ENCODE peak calls at places on chromosomes 5 and 9, in five cellular contexts. One of them, this sample, is unnamed.
A peak's percentile ranks its signal among the peaks of the same experiment; 100 is the strongest.

GRCh38 chr5:144429905-144430304 is 259.2 kb downstream of the KCTD16 start:
- DNase-seq in cardiac muscle cell: no peak
- DNase-seq in neural progenitor cell: no peak
- DNase-seq in A549: no peak
- DNase-seq in MM.1S: no peak
- DNase-seq in this sample: no peak

GRCh38 chr5:160833806-160834205 is 18.2 kb downstream of the ATP10B start:
- DNase-seq in cardiac muscle cell: no peak
- DNase-seq in neural progenitor cell: no peak
- DNase-seq in A549: no peak
- DNase-seq in MM.1S: no peak
- DNase-seq in this sample: no peak

GRCh38 chr9:880725-881124 is 39.2 kb downstream of the DMRT1 start:
- DNase-seq in cardiac muscle cell: no peak
- DNase-seq in neural progenitor cell: no peak
- DNase-seq in A549: no peak
- DNase-seq in MM.1S: no peak
- DNase-seq in this sample: no peak

GRCh38 chr5:122180863-122181519 is 51.6 kb downstream of the ZNF474 start:
- DNase-seq in cardiac muscle cell: peak; percentile 71
- DNase-seq in neural progenitor cell: no peak
- DNase-seq in A549: no peak
- DNase-seq in MM.1S: no peak
- DNase-seq in this sample: no peak

GRCh38 chr5:123916331-123917121 is 404.5 kb downstream of the CSNK1G3 start:
- DNase-seq in cardiac muscle cell: peak; percentile 40
- DNase-seq in neural progenitor cell: no peak
- DNase-seq in A549: no peak
- DNase-seq in MM.1S: no peak
- DNase-seq in this sample: no peak

GRCh38 chr5:142364251-142365145 is 39.7 kb upstream of the SPRY4 start:
- DNase-seq in cardiac muscle cell: no peak
- DNase-seq in neural progenitor cell: no peak
- DNase-seq in A549: peak; percentile 53
- DNase-seq in MM.1S: no peak
- DNase-seq in this sample: no peak

GRCh38 chr5:127002390-127002789 is 28.0 kb downstream of the MARCHF3 start:
- DNase-seq in cardiac muscle cell: peak; percentile 74
- DNase-seq in neural progenitor cell: no peak
- DNase-seq in A549: no peak
- DNase-seq in MM.1S: no peak
- DNase-seq in this sample: no peak

GRCh38 chr5:96017951-96018350 is 56.3 kb upstream of the ELL2 start:
- DNase-seq in cardiac muscle cell: peak; percentile 47
- DNase-seq in neural progenitor cell: peak; percentile 11
- DNase-seq in A549: no peak
- DNase-seq in MM.1S: no peak
- DNase-seq in this sample: no peak

GRCh38 chr9:78786794-78787193 is 489.9 kb downstream of the PSAT1 start:
- DNase-seq in cardiac muscle cell: peak; percentile 4
- DNase-seq in neural progenitor cell: no peak
- DNase-seq in A549: peak; percentile 3
- DNase-seq in MM.1S: no peak
- DNase-seq in this sample: no peak

GRCh38 chr9:21709464-21710058 is 92.9 kb upstream of the MTAP start:
- DNase-seq in cardiac muscle cell: peak; percentile 73
- DNase-seq in neural progenitor cell: peak; percentile 78
- DNase-seq in A549: peak; percentile 36
- DNase-seq in MM.1S: peak; percentile 38
- DNase-seq in this sample: peak; percentile 56

GRCh38 chr5:13976867-13977479 is 32.5 kb upstream of the DNAH5 start:
- DNase-seq in cardiac muscle cell: peak; percentile 53
- DNase-seq in neural progenitor cell: peak; percentile 54
- DNase-seq in A549: peak; percentile 79
- DNase-seq in MM.1S: peak; percentile 16
- DNase-seq in this sample: no peak

GRCh38 chr5:68369436-68370125 is 154.0 kb downstream of the PIK3R1 start:
- DNase-seq in cardiac muscle cell: no peak
- DNase-seq in neural progenitor cell: no peak
- DNase-seq in A549: no peak
- DNase-seq in MM.1S: peak; percentile 91
- DNase-seq in this sample: peak; percentile 52
- H3K27ac ChIP-seq in cardiac muscle cell: no peak overlapping the region
- H3K27ac ChIP-seq in neural progenitor cell: no peak overlapping the region
- H3K27ac ChIP-seq in A549: no peak overlapping the region
- H3K27ac ChIP-seq in MM.1S: peak overlapping the region; percentile 23
- H3K27ac ChIP-seq in this sample: no peak overlapping the region

GRCh38 chr9:124332321-124332720 is 74.6 kb downstream of the NEK6 start:
- DNase-seq in cardiac muscle cell: no peak
- DNase-seq in neural progenitor cell: no peak
- DNase-seq in A549: no peak
- DNase-seq in MM.1S: no peak
- DNase-seq in this sample: no peak
- H3K4me3 ChIP-seq in cardiac muscle cell: no peak overlapping the region
- H3K4me3 ChIP-seq in neural progenitor cell: no peak overlapping the region
- H3K4me3 ChIP-seq in A549: no peak overlapping the region
- H3K4me3 ChIP-seq in MM.1S: no peak overlapping the region
- H3K4me3 ChIP-seq in this sample: no peak overlapping the region

GRCh38 chr5:119304439-119304838 is 51.4 kb upstream of the TNFAIP8 start:
- DNase-seq in cardiac muscle cell: no peak
- DNase-seq in neural progenitor cell: no peak
- DNase-seq in A549: no peak
- DNase-seq in MM.1S: no peak
- DNase-seq in this sample: no peak
- H3K27ac ChIP-seq in cardiac muscle cell: no peak overlapping the region
- H3K27ac ChIP-seq in neural progenitor cell: no peak overlapping the region
- H3K27ac ChIP-seq in A549: peak overlapping the region; percentile 89
- H3K27ac ChIP-seq in MM.1S: no peak overlapping the region
- H3K27ac ChIP-seq in this sample: peak overlapping the region; percentile 74

DNA sequence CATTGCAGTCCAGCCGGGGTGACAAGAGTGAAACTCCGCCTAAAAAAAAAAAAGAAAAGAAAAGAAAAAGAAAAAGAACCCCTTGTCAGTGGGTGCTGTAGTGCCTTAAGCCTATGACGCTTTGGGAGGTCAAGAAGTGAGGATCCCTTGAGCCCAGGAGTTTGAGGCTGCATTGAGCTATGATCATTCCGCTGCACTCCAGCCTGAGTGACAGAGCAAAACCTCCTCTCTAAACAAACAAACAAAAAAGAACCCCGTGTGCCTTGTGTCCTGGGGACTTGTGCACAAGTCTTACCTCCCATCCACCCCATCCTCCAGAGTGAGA is 33.5 kb upstream of the STXBP1 start:
- DNase-seq in cardiac muscle cell: no peak
- DNase-seq in neural progenitor cell: no peak
- DNase-seq in A549: no peak
- DNase-seq in MM.1S: no peak
- DNase-seq in this sample: no peak
- H3K4me3 ChIP-seq in cardiac muscle cell: no peak overlapping the region
- H3K4me3 ChIP-seq in neural progenitor cell: no peak overlapping the region
- H3K4me3 ChIP-seq in A549: peak overlapping the region; percentile 52
- H3K4me3 ChIP-seq in MM.1S: no peak overlapping the region
- H3K4me3 ChIP-seq in this sample: no peak overlapping the region

DNA sequence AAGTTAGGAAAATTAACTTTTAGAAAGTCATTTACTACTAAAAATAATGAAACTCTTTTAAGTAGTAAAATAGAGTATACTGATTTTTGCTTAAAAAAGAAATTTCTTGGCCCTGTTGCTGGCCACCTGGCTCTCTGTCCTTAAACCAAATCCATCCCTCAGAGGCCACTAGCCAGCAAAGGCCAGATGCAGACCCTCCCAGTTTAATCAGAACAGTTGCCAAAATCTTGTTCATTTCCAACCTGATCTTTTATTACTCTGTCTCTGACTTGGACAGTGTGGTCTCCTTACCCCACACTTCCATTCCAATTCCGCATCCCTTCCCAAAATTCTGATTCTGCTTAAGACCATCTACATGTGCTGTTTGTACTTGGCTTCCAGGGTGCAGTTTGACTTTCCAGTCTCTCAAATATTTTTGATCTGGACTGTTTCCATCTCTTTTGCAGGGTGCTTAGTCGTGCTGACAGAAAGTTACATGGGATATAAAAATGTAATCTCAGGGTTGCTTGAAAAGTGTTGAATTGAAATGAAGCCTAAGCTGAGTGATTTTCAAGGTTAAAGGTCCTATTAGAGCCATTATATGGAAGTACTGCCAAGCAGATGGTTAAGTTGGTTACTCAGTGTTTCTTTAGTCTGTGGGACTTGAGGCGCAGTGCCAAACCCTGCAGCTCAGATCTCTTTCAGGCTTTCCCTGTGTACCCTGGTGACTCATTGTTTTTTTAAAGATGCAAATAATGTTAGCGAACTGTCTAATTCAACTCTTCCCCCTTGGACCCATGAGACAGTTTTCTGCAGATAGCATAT is 18.4 kb upstream of the DCP2 start:
- DNase-seq in cardiac muscle cell: peak; percentile 93
- DNase-seq in neural progenitor cell: no peak
- DNase-seq in A549: peak; percentile 81
- DNase-seq in MM.1S: no peak
- DNase-seq in this sample: no peak
- H3K27ac ChIP-seq in cardiac muscle cell: no peak overlapping the region
- H3K27ac ChIP-seq in neural progenitor cell: no peak overlapping the region
- H3K27ac ChIP-seq in A549: peak overlapping the region; percentile 78
- H3K27ac ChIP-seq in MM.1S: no peak overlapping the region
- H3K27ac ChIP-seq in this sample: no peak overlapping the region

GRCh38 chr9:6384732-6385131 is 28.3 kb upstream of the UHRF2 start:
- DNase-seq in cardiac muscle cell: no peak
- DNase-seq in neural progenitor cell: no peak
- DNase-seq in A549: no peak
- DNase-seq in MM.1S: no peak
- DNase-seq in this sample: no peak
- H3K4me3 ChIP-seq in cardiac muscle cell: no peak overlapping the region
- H3K4me3 ChIP-seq in neural progenitor cell: no peak overlapping the region
- H3K4me3 ChIP-seq in A549: no peak overlapping the region
- H3K4me3 ChIP-seq in MM.1S: no peak overlapping the region
- H3K4me3 ChIP-seq in this sample: no peak overlapping the region

DNA sequence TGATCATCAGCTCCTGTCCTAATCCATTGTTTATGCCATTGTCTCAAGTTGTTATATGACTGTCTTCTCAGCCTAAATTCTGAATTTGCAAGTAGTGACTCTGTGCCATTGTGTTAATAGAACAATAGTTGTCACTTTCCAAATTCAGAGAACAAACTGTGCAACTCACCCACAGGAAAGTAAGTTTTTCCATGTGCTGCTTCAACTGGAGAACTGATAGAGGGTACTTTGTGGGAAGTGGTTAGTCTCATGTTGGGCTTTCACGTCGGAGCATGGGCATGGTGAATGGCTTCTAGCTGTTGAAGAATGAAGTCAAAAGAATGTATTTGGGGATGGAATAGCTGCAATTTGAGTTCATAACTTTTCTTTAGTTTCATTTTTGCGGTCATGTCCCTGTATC is 146.0 kb downstream of the CD180 start:
- DNase-seq in cardiac muscle cell: no peak
- DNase-seq in neural progenitor cell: no peak
- DNase-seq in A549: no peak
- DNase-seq in MM.1S: no peak
- DNase-seq in this sample: no peak
- H3K27ac ChIP-seq in cardiac muscle cell: no peak overlapping the region
- H3K27ac ChIP-seq in neural progenitor cell: no peak overlapping the region
- H3K27ac ChIP-seq in A549: no peak overlapping the region
- H3K27ac ChIP-seq in MM.1S: peak overlapping the region; percentile 34
- H3K27ac ChIP-seq in this sample: no peak overlapping the region

GRCh38 chr5:108607421-108607820 is 140.3 kb upstream of the FER start:
- DNase-seq in cardiac muscle cell: no peak
- DNase-seq in neural progenitor cell: no peak
- DNase-seq in A549: no peak
- DNase-seq in MM.1S: no peak
- DNase-seq in this sample: no peak
- H3K4me3 ChIP-seq in cardiac muscle cell: no peak overlapping the region
- H3K4me3 ChIP-seq in neural progenitor cell: no peak overlapping the region
- H3K4me3 ChIP-seq in A549: no peak overlapping the region
- H3K4me3 ChIP-seq in MM.1S: no peak overlapping the region
- H3K4me3 ChIP-seq in this sample: no peak overlapping the region

This sample was measured in naive thymus-derived CD4-positive, alpha-beta T cell.